ENCODE peak calls at places on chromosomes 16 and 17, in four cellular contexts. F is OCI-LY7, X is GM23338, K is GM23248. N is an unnamed sample. For H3K9me2, the result is how much of the 10 kb centered on the place peaks cover.

GRCh38 chr17:74949455-74950115 is 13.9 kb downstream of the OTOP3 start:
- DNase-seq in F (no peak), X (no peak), K (no peak), N (no peak)

GRCh38 chr17:74196541-74197310 is 6.8 kb upstream of the RPL38 start:
- DNase-seq in F (no peak), X (no peak), K (no peak), N (peak)

GRCh38 chr17:81527591-81528383 is at the start of gene FSCN2:
- DNase-seq in F (no peak), X (no peak), K (peak), N (no peak)

GRCh38 chr17:80913928-80914821 is 77.5 kb upstream of the CHMP6 start:
- DNase-seq in F (no peak), X (no peak), K (no peak), N (no peak)

GRCh38 chr17:67378444-67379250 is 1.6 kb downstream of the PITPNC1 start:
- DNase-seq in F (peak), X (peak), K (peak), N (peak)

GRCh38 chr16:75011634-75012307 is 12.9 kb downstream of the ZNRF1 start:
- DNase-seq in F (no peak), X (no peak), K (peak), N (no peak)

GRCh38 chr16:84982434-84982833 is 28.9 kb downstream of the ZDHHC7 start:
- DNase-seq in F (no peak), X (no peak), K (no peak), N (no peak)

GRCh38 chr16:89958596-89958995 is 10.0 kb downstream of the DEF8 start:
- DNase-seq in F (no peak), X (no peak), K (no peak), N (no peak)

GRCh38 chr17:82240506-82241182 is 11.8 kb downstream of the SLC16A3 start:
- DNase-seq in F (no peak), X (no peak), K (no peak), N (no peak)

GRCh38 chr17:29590979-29591736 is 1.7 kb upstream of the GIT1 start:
- DNase-seq in F (peak), X (peak), K (peak), N (peak)

GRCh38 chr17:71409712-71410111 is 711.1 kb upstream of the SOX9 start:
- DNase-seq in F (no peak), X (no peak), K (peak), N (no peak)

GRCh38 chr17:29566473-29567361 is at the start of gene ABHD15:
- DNase-seq in F (peak), X (peak), K (peak), N (peak)

GRCh38 chr16:85523602-85524364 is 89.3 kb upstream of the GSE1 start:
- DNase-seq in F (no peak), X (peak), K (no peak), N (peak)

GRCh38 chr17:19513897-19514488 is 19.7 kb upstream of the SLC47A1 start:
- DNase-seq in F (peak), X (peak), K (peak), N (peak)

GRCh38 chr17:41835214-41835799 is 725 bp downstream of the NT5C3B start:
- DNase-seq in F (no peak), X (no peak), K (peak), N (no peak)

GRCh38 chr17:47882695-47883588 is 13.1 kb upstream of the SP2 start:
- DNase-seq in F (no peak), X (no peak), K (no peak), N (no peak)

DNA sequence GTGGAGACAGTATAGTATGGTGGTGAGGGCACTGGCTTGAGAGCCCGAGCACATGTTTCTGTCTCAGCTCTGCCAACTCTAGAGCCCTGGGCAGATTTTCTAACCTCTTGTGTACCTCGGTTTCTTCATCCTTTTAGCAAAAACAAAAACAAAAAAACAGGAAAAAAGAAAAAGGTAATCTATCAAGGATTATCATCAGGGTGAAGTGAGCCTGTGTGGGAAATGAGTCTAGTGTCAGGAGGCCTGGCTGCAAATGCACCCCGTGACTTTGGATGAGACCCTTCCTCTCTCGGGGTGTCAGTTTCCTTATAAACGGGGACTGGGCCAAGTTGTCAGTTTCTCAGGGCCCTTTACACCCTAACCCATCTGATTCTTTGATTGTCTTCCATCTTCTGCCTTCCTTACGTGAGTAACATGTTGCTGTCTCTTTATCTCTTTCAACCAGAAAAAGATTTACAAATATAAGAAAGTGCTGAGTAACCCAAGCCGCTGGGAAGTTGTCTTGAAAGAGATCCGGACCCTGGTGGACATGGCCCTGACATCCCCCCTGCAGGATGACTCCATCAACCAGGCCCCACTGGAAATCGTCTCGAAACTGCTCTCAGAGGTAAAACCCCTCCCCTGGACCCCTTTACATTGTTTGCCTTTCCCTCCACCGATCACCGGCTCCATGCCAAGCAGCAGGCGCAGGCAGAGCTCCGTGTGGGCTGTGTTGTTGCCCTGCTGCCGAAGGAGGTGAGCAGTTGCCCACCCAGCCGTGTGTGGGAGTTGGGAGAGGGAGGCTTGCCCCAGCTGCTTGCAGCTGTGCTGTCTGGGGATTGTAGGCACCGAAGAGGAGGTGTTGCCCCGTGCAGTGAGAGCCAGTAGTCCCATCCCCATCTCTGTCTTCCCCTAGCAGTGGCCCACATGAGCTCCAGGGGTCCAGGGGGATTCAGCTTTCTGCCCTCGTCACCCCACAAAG is 127.1 kb upstream of the PLCG2 start:
- DNase-seq in F (no peak), X (no peak), K (no peak), N (no peak)
- H3K9me2 ChIP-seq in F (under half), X (under half), K (under half), N (under half)

GRCh38 chr16:87437327-87437726 is 45.2 kb downstream of the MAP1LC3B start:
- DNase-seq in F (no peak), X (no peak), K (no peak), N (no peak)

GRCh38 chr16:87437911-87438610 is 45.9 kb downstream of the MAP1LC3B start:
- DNase-seq in F (no peak), X (no peak), K (no peak), N (peak)

GRCh38 chr16:87439926-87440325 is 47.8 kb downstream of the MAP1LC3B start:
- DNase-seq in F (no peak), X (no peak), K (no peak), N (no peak)

GRCh38 chr16:87436225-87437172 is 44.4 kb downstream of the MAP1LC3B start:
- DNase-seq in F (no peak), X (no peak), K (peak), N (peak)

DNA sequence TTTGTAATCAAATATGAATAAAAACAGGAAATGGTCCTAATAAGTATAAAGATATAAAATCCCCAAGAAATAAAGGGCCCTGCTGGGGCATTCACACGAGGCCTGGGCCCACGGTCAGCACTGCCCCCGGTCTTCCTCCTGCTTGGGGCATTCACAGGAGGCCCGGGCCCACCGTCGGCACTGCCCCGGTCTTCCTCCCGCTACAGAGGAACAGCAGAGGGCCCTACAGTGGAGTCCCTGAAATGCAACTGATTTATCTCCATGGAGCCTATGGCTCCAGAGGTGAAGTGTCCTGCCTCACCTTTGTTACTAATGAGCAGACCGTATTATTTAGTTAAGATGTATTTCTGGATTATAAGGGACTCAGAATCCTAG is 46.5 kb downstream of the MAP1LC3B start:
- DNase-seq in F (no peak), X (no peak), K (no peak), N (no peak)
- H3K9me2 ChIP-seq in F (under half), X (under half), K (under half), N (under half)

GRCh38 chr16:9199751-9200150 is 108.3 kb downstream of the HAPSTR1 start:
- DNase-seq in F (no peak), X (no peak), K (no peak), N (no peak)

GRCh38 chr16:9197957-9198661 is 106.7 kb downstream of the HAPSTR1 start:
- DNase-seq in F (no peak), X (no peak), K (no peak), N (no peak)

GRCh38 chr16:9195301-9195700 is 103.9 kb downstream of the HAPSTR1 start:
- DNase-seq in F (no peak), X (no peak), K (no peak), N (no peak)

DNA sequence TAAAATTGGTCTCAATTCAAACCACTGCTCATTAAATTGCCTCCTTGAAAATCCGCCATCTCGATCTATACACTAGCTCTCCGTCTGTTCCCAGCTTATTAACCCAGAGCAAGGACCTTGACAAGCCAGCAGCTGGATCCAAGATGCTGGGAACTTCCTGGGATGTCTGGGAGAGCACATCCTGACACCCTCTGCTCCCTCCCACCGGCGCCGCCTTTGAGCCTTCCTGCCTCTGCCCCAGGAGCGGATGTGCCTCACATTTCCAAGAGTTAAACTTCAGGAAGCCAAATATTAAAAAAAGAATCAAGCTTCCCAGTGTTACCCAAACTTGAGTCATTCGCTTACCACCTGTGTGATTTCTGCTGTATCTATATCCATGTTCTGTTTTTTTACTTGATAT is 107.9 kb downstream of the HAPSTR1 start:
- DNase-seq in F (no peak), X (no peak), K (no peak), N (no peak)
- H3K9me2 ChIP-seq in F (under half), X (under half), K (under half), N (under half)

GRCh38 chr16:88099563-88099890 is 148.3 kb downstream of the BANP start:
- DNase-seq in F (no peak), X (no peak), K (no peak), N (no peak)
- H3K9me2 ChIP-seq in F (under half), X (under half), K (under half), N (under half)

DNA sequence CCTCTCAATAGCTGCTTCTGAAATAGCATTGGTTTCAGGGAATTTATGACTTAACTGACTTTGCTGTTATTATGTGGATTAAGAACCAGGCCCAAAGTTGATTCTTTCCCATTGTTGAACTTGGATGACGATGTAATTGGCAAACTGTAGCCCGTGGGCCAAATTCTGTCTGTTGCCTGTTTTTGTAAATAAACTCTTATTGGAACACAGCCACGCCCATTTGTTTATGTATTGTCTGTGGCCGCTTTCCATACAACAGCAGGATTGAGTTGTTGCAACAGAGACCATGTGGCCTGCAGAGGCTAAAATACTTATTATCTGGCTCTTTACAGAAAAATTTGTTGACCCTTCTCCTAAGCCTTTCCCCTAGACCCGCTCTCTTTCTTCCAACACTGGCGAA is 31.6 kb downstream of the NTN1 start:
- DNase-seq in F (no peak), X (no peak), K (no peak), N (no peak)
- H3K9me2 ChIP-seq in F (under half), X (under half), K (under half), N (under half)

N was measured in SK-N-SH.